ENCODE peak calls at places on chromosome X, in five cellular contexts. Z is IMR-90, W is upper lobe of right lung, A is Peyer's patch, E is esophagus squamous epithelium. M is an unnamed sample.

GRCh38 chrX:15399901-15400500 is 15.8 kb upstream of the VEGFD start:
- DNase-seq in Z (no peak), W (no peak), A (no peak), E (no peak), M (no peak)

GRCh38 chrX:22087158-22087557 is 55.0 kb downstream of the PHEX start:
- DNase-seq in Z (no peak), W (no peak), A (no peak), E (no peak), M (no peak)

GRCh38 chrX:40140706-40141499 is 43.1 kb upstream of the BCOR start:
- DNase-seq in Z (peak; percentile 47), W (peak; percentile 64), A (no peak), E (no peak), M (no peak)

GRCh38 chrX:31209005-31209612 is 137.3 kb upstream of the FTHL17 start:
- DNase-seq in Z (peak; percentile 38), W (no peak), A (no peak), E (no peak), M (peak; percentile 52)

GRCh38 chrX:37846558-37846933 is 825 bp downstream of the DYNLT3 start:
- DNase-seq in Z (no peak), W (no peak), A (no peak), E (no peak), M (no peak)

GRCh38 chrX:48903290-48903689 is 5.6 kb downstream of the PQBP1 start:
- DNase-seq in Z (no peak), W (no peak), A (no peak), E (no peak), M (no peak)

GRCh38 chrX:29071525-29071924 is 484.3 kb downstream of the IL1RAPL1 start:
- DNase-seq in Z (no peak), W (no peak), A (no peak), E (no peak), M (no peak)

GRCh38 chrX:110293658-110294453 is 24.0 kb downstream of the AMMECR1 start:
- DNase-seq in Z (peak; percentile 46), W (no peak), A (no peak), E (no peak), M (peak; percentile 25)

GRCh38 chrX:148381603-148382002 is 118.8 kb upstream of the AFF2 start:
- DNase-seq in Z (no peak), W (no peak), A (no peak), E (no peak), M (no peak)

GRCh38 chrX:9464435-9465371 is at the start of gene TBL1X:
- DNase-seq in Z (peak; percentile 19), W (peak; percentile 75), A (peak; percentile 50), E (no peak), M (no peak)

GRCh38 chrX:124938715-124939114 is 381.0 kb upstream of the TEX13C start:
- DNase-seq in Z (no peak), W (no peak), A (no peak), E (no peak), M (no peak)

GRCh38 chrX:155068165-155068564 is 2.8 kb downstream of the CMC4 start:
- DNase-seq in Z (peak; percentile 70), W (no peak), A (no peak), E (no peak), M (peak; percentile 54)

GRCh38 chrX:77442728-77443127 is 4.5 kb upstream of the FGF16 start:
- DNase-seq in Z (peak; percentile 81), W (no peak), A (no peak), E (no peak), M (peak; percentile 89)

GRCh38 chrX:50814701-50815476 is 895 bp upstream of the SHROOM4 start:
- DNase-seq in Z (peak; percentile 31), W (no peak), A (peak; percentile 51), E (no peak), M (peak; percentile 52)
- H3K4me3 ChIP-seq in Z (peak overlapping the region; percentile 50), W (peak overlapping the region; percentile 58), A (no peak overlapping the region), E (peak overlapping the region; percentile 56), M (no peak overlapping the region)

GRCh38 chrX:87914726-87915125 is 397.1 kb downstream of the KLHL4 start:
- DNase-seq in Z (no peak), W (no peak), A (no peak), E (no peak), M (no peak)
- TF ChIP-seq CTCF in Z (no peak), W (no peak), A (no peak), E (no peak), M (no peak)

DNA sequence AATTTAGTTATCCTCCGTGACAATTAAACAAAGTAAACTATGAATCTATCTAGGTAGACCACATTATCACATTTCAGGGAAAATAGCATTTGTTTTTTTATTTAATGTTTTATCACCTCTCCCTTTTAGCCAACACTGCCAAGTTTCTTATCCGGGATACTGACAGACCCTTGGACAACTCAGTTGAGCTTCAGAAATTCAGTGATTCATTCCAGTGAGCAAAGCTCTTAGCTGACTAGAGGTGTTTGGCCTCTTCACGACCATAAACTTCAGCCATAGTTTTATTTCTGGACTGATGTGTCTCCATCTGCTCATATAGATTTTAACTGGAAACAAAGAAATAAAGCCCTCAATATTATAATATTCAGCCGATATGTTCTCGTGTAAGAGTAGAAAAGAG is 15.2 kb downstream of the SLITRK2 start:
- DNase-seq in Z (no peak), W (no peak), A (no peak), E (no peak), M (no peak)
- H3K27me3 ChIP-seq in Z (no peaks in the 10 kb centered on the region), W (no peaks in the 10 kb centered on the region), A (no peaks in the 10 kb centered on the region), E (no peaks in the 10 kb centered on the region), M (no peaks in the 10 kb centered on the region)

GRCh38 chrX:154020500-154021115 is 906 bp upstream of the IRAK1 start:
- DNase-seq in Z (no peak), W (no peak), A (no peak), E (no peak), M (no peak)
- H3K4me3 ChIP-seq in Z (peak overlapping the region; percentile 50), W (peak overlapping the region; percentile 58), A (peak overlapping the region; percentile 46), E (peak overlapping the region; percentile 67), M (peak overlapping the region; percentile 52)

GRCh38 chrX:42978655-42979379 is 200.9 kb upstream of the PPP1R2C start:
- DNase-seq in Z (no peak), W (no peak), A (no peak), E (no peak), M (peak; percentile 2)

GRCh38 chrX:42973321-42973720 is 195.4 kb upstream of the PPP1R2C start:
- DNase-seq in Z (no peak), W (no peak), A (no peak), E (no peak), M (no peak)

GRCh38 chrX:42975906-42976305 is 197.9 kb upstream of the PPP1R2C start:
- DNase-seq in Z (no peak), W (no peak), A (no peak), E (no peak), M (no peak)

GRCh38 chrX:42976729-42977366 is 198.9 kb upstream of the PPP1R2C start:
- DNase-seq in Z (no peak), W (no peak), A (no peak), E (no peak), M (peak; percentile 80)
- TF ChIP-seq CTCF in Z (no peak), W (no peak), A (no peak), E (no peak), M (no peak)